ENCODE peak calls at places on chromosomes 12 and 14, in six cellular contexts. K is A549, A is K562, Z is HepG2, D is endothelial cell of umbilical vein, R is GM12878. P is an unnamed sample.

GRCh38 chr14:33457021-33457420 is 493.9 kb downstream of the EGLN3 start:
- DNase-seq in Z (no peak), A (no peak), D (no peak), R (no peak), K (no peak), P (no peak)

GRCh38 chr12:86917121-86917520 is 660.9 kb upstream of the MGAT4C start:
- DNase-seq in K (no peak), R (no peak), A (no peak), D (no peak), Z (no peak), P (no peak)

GRCh38 chr12:53844989-53845836 is 93.4 kb upstream of the HOXC13 start:
- DNase-seq in Z (no peak), A (no peak), R (no peak), K (peak; percentile 88), D (no peak), P (no peak)

GRCh38 chr12:57087689-57088441 is 1.0 kb upstream of the NAB2 start:
- DNase-seq in R (peak; percentile 79), K (peak; percentile 78), D (peak; percentile 88), Z (peak; percentile 60), A (peak; percentile 90), P (peak; percentile 98)

GRCh38 chr14:94054936-94055335 is 26.1 kb downstream of the DDX24 start:
- DNase-seq in A (no peak), R (no peak), D (no peak), Z (no peak), K (no peak), P (no peak)

GRCh38 chr14:104708606-104709268 is 15.3 kb upstream of the ADSS1 start:
- DNase-seq in Z (peak; percentile 35), D (peak; percentile 61), R (no peak), K (peak; percentile 91), A (peak; percentile 85), P (peak; percentile 74)

GRCh38 chr12:38850463-38850862 is 54.9 kb downstream of the CPNE8 start:
- DNase-seq in A (no peak), D (no peak), Z (no peak), R (no peak), K (no peak), P (no peak)

GRCh38 chr12:54616933-54617535 is 17.7 kb downstream of the LACRT start:
- DNase-seq in K (no peak), A (no peak), R (no peak), Z (no peak), D (no peak), P (peak; percentile 58)

GRCh38 chr12:69900720-69901131 is 75.7 kb downstream of the MYRFL start:
- DNase-seq in D (peak; percentile 72), R (no peak), Z (peak; percentile 76), A (peak; percentile 35), K (peak; percentile 31), P (peak; percentile 67)

GRCh38 chr12:18345021-18345735 is 83.9 kb downstream of the PIK3C2G start:
- DNase-seq in Z (no peak), A (no peak), D (no peak), R (no peak), K (no peak), P (no peak)

GRCh38 chr14:45089813-45090212 is 5.9 kb downstream of the PRPF39 start:
- DNase-seq in K (no peak), D (no peak), R (no peak), A (no peak), Z (no peak), P (no peak)

GRCh38 chr14:73750161-73750901 is 36.1 kb upstream of the PNMA1 start:
- DNase-seq in K (no peak), D (no peak), R (no peak), A (no peak), Z (no peak), P (no peak)

GRCh38 chr14:59161571-59162175 is 26.8 kb upstream of the DAAM1 start:
- DNase-seq in K (peak; percentile 27), D (peak; percentile 37), R (no peak), Z (peak; percentile 94), A (no peak), P (peak; percentile 55)

GRCh38 chr12:53596920-53597363 is 29.2 kb downstream of the ATF7 start:
- DNase-seq in A (no peak), D (peak; percentile 92), Z (no peak), R (no peak), K (no peak), P (no peak)

GRCh38 chr12:92466391-92467305 is 236.1 kb upstream of the PLEKHG7 start:
- DNase-seq in K (no peak), D (no peak), A (no peak), R (peak; percentile 90), Z (no peak), P (no peak)
- TF ChIP-seq MAX in K (no peak), D (no peak), A (no peak), R (peak; percentile 29), Z (no peak), P (no peak)

GRCh38 chr14:29348504-29348903 is 579.1 kb downstream of the PRKD1 start:
- DNase-seq in K (no peak), D (no peak), Z (no peak), R (no peak), A (no peak), P (no peak)

GRCh38 chr14:29353473-29353872 is 574.2 kb downstream of the PRKD1 start:
- DNase-seq in A (no peak), R (no peak), K (no peak), Z (no peak), D (no peak), P (no peak)

GRCh38 chr14:29354446-29354845 is 573.2 kb downstream of the PRKD1 start:
- DNase-seq in Z (no peak), D (no peak), A (no peak), R (no peak), K (no peak), P (no peak)

GRCh38 chr14:29350496-29350895 is 577.2 kb downstream of the PRKD1 start:
- DNase-seq in Z (no peak), D (no peak), R (no peak), A (no peak), K (no peak), P (no peak)

DNA sequence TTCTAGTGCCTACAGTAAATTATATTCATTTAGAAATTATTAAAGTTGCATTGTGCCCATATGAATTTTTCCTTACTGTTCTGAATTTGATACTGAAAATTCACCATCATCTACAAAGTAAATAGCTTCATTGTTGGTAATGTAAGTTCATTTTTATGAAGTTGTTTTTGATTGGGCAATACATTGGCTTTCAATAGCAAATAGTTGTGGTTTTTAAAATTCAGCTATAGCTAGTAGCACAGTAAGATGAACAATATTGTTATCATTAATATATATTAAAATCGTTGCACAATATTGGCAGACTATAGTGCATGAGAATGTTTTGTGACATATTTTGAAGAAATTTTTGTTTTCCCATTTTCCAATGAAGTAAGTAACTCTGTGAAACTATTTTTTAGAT is 575.0 kb downstream of the PRKD1 start:
- DNase-seq in Z (no peak), D (no peak), R (no peak), A (no peak), K (no peak), P (no peak)
- TF ChIP-seq MYC in Z (no peak), D (no peak), R (no peak), A (no peak), K (no peak), P (no peak)

DNA sequence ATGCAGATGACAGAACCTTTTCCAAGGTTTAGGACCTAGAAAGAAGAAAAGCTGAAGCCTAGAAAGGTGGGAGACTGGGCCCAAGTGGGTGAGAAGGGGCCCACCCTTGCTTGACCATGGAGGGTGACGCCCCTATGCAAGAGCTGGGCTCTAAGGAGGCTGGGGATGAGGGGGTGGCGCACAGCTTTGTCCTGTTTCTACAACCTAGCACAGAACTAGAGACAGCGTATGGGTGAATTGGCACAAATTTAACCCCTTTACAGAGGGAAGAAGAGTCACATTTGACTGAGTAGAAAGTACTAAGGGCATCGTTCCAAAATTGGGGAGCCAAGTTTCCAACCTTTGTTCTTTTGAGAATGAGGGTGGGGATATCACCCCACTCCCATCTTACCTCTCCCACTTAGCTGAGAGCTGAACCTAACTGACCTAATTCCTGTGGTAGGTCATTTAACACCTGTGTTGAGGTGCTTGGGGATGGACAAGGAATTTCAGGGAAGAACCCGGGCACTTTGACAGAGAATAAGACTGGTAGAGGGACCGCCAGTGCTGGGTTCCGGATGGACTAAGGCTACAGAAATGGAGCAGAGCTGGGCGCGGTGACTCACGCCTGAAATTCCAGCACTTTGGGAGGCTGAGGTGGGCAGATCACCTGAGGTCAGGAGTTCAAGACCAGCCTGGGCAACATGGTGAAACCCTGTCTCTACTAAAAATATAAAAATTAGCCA is 5.3 kb downstream of the NFKBIA start:
- DNase-seq in K (no peak), A (no peak), R (no peak), D (peak; percentile 36), Z (no peak), P (no peak)
- TF ChIP-seq POLR2A in K (no peak), A (no peak), R (no peak), D (no peak), Z (no peak), P (no peak)

GRCh38 chr12:105562727-105563072 is 232.2 kb downstream of the C12orf75 start:
- DNase-seq in R (no peak), Z (no peak), D (no peak), K (peak; percentile 41), A (no peak), P (no peak)
- TF ChIP-seq MAX in R (no peak), Z (no peak), D (no peak), K (no peak), A (no peak), P (no peak)

GRCh38 chr12:55845349-55845748 is 2.6 kb upstream of the MMP19 start:
- DNase-seq in R (no peak), D (no peak), A (peak; percentile 5), Z (no peak), K (no peak), P (peak; percentile 27)

GRCh38 chr12:55843431-55843830 is 695 bp upstream of the MMP19 start:
- DNase-seq in K (no peak), R (no peak), A (no peak), Z (no peak), D (no peak), P (no peak)

GRCh38 chr12:55845785-55846496 is 3.2 kb upstream of the MMP19 start:
- DNase-seq in R (no peak), Z (no peak), D (no peak), A (no peak), K (no peak), P (no peak)

GRCh38 chr12:55840581-55841351 is 2.0 kb downstream of the MMP19 start:
- DNase-seq in D (no peak), K (no peak), Z (no peak), R (no peak), A (no peak), P (no peak)

GRCh38 chr12:55842681-55843429 is at the start of gene MMP19:
- DNase-seq in Z (peak; percentile 46), D (no peak), K (no peak), R (no peak), A (peak; percentile 57), P (peak; percentile 85)
- TF ChIP-seq MYC in Z (no peak), D (no peak), K (no peak), R (no peak), A (no peak), P (no peak)

DNA sequence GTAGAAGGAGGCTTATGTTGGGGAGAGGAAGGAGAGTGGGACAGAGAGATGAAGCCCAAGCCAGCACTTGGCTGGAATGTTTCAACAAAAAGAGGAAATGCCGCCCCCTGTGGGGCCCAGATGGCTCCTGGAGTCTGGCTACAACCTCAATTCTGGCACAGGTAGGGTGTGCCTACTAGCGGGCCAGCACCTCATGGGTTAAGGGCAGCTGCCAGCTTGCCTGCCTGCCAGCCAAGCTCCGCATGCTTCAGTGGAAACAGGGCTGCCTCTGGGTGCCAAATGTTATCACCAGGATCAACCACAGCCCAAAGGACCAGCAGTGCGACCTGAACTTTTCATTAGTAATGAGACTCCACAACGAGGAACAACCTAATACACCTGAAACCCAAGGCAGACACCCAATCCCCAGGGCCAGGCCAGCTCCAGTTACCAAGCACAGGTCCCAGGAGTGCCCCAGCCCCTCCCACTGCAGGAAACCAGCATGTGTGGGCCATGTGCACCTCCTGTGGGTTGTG is 11.3 kb downstream of the RAB15 start:
- DNase-seq in R (no peak), D (no peak), A (no peak), K (no peak), Z (no peak), P (peak; percentile 18)
- TF ChIP-seq POLR2A in R (no peak), D (no peak), A (no peak), K (no peak), Z (no peak), P (no peak)